ENCODE peak calls at places on chromosomes 16 and 17, in eight cellular contexts. G is GM20000, H is NCI-H187, Z is Caki2, M is T-helper 22 cell, K is non-pigmented ciliary epithelial cell, S is amniotic stem cell, Q is NCI-H510A. A is an unnamed sample.

GRCh38 chr16:81918927-81919326 is 92.3 kb downstream of the SDR42E1 start:
- DNase-seq in G (no peak), H (no peak), Z (no peak), M (no peak), K (no peak), S (no peak), Q (no peak), A (no peak)

GRCh38 chr16:78289844-78290277 is 190.4 kb downstream of the WWOX start:
- DNase-seq in G (no peak), H (no peak), Z (no peak), M (no peak), K (no peak), S (no peak), Q (peak), A (no peak)

GRCh38 chr17:28105501-28105900 is 63.0 kb downstream of the NLK start:
- DNase-seq in G (no peak), H (no peak), Z (no peak), M (no peak), K (no peak), S (no peak), Q (no peak), A (no peak)

GRCh38 chr17:17173921-17174320 is 32.2 kb downstream of the PLD6 start:
- DNase-seq in G (no peak), H (no peak), Z (no peak), M (no peak), K (no peak), S (no peak), Q (no peak), A (no peak)

GRCh38 chr17:19867654-19868395 is at the start of gene ULK2:
- DNase-seq in G (peak), H (no peak), Z (peak), M (no peak), K (peak), S (no peak), Q (peak), A (peak)

GRCh38 chr16:70756071-70756470 is 44.9 kb downstream of the VAC14 start:
- DNase-seq in G (no peak), H (no peak), Z (no peak), M (no peak), K (no peak), S (no peak), Q (no peak), A (no peak)

GRCh38 chr16:64983983-64984382 is 137.9 kb downstream of the CDH11 start:
- DNase-seq in G (no peak), H (no peak), Z (peak), M (no peak), K (peak), S (no peak), Q (no peak), A (no peak)

GRCh38 chr17:20095366-20096080 is 86.4 kb downstream of the SPECC1 start:
- DNase-seq in G (no peak), H (peak), Z (peak), M (no peak), K (no peak), S (no peak), Q (peak), A (no peak)

GRCh38 chr17:3993493-3994220 is 29.4 kb upstream of the ATP2A3 start:
- DNase-seq in G (peak), H (no peak), Z (no peak), M (no peak), K (no peak), S (no peak), Q (no peak), A (no peak)

GRCh38 chr16:3214904-3215600 is 19.9 kb downstream of the ZNF200 start:
- DNase-seq in G (no peak), H (no peak), Z (no peak), M (peak), K (no peak), S (no peak), Q (no peak), A (no peak)

GRCh38 chr16:89300311-89300975 is 82.9 kb downstream of the ZNF778 start:
- DNase-seq in G (no peak), H (no peak), Z (no peak), M (no peak), K (no peak), S (no peak), Q (no peak), A (no peak)

GRCh38 chr16:2822158-2822495 is 5.1 kb downstream of the PRSS21 start:
- DNase-seq in G (no peak), H (no peak), Z (no peak), M (no peak), K (no peak), S (no peak), Q (no peak), A (no peak)

GRCh38 chr17:58525239-58525638 is 10.8 kb upstream of the MTMR4 start:
- DNase-seq in G (no peak), H (no peak), Z (no peak), M (no peak), K (peak), S (no peak), Q (no peak), A (no peak)

GRCh38 chr16:1978476-1979120 is 2.7 kb downstream of the NOXO1 start:
- DNase-seq in G (no peak), H (no peak), Z (no peak), M (no peak), K (no peak), S (no peak), Q (no peak), A (no peak)

GRCh38 chr17:42198897-42199296 is 4.6 kb upstream of the GHDC start:
- DNase-seq in G (no peak), H (no peak), Z (no peak), M (no peak), K (no peak), S (no peak), Q (no peak), A (no peak)

GRCh38 chr17:42548070-42548837 is 4.5 kb upstream of the HSD17B1 start:
- DNase-seq in G (peak), H (peak), Z (peak), M (peak), K (no peak), S (no peak), Q (peak), A (peak)

GRCh38 chr16:54286330-54287017 is at the start of gene IRX3:
- DNase-seq in G (peak), H (no peak), Z (peak), M (no peak), K (no peak), S (peak), Q (peak), A (no peak)

GRCh38 chr16:56792960-56793359 is 63.0 kb downstream of the NUP93 start:
- DNase-seq in G (no peak), H (no peak), Z (no peak), M (no peak), K (no peak), S (no peak), Q (no peak), A (no peak)

A was measured in CD4-positive, alpha-beta T cell.